ENCODE peak calls at places on chromosomes 12 and 14, in ten cellular contexts. X is caudate nucleus; O is stimulated activated CD8-positive, alpha-beta memory T cell treated with anti-CD3 and anti-CD28 coated beads, Interleukin-15, amount 100 ng/mL, for 1 hour; I is A549; R is activated CD8-positive, alpha-beta memory T cell treated with anti-CD3 and anti-CD28 coated beads for 48 hours; W is RKO; H is progenitor cell of endocrine pancreas; V is T-helper 1 cell; L is sciatic nerve; T is astrocyte of the cerebellum. K is an unnamed sample.

GRCh38 chr14:24565766-24566165 is 10.3 kb downstream of the CTSG start:
- DNase-seq in X (no peak), O (no peak), I (no peak), R (no peak), W (no peak), H (no peak), V (no peak), L (no peak), T (no peak), K (no peak)

GRCh38 chr14:54306806-54307205 is 90.0 kb upstream of the CDKN3 start:
- DNase-seq in X (no peak), O (no peak), I (no peak), R (no peak), W (no peak), H (no peak), V (no peak), L (no peak), T (no peak), K (no peak)

GRCh38 chr14:65356327-65356836 is 56.1 kb upstream of the FUT8 start:
- DNase-seq in X (peak; percentile 6), O (no peak), I (peak; percentile 41), R (no peak), W (peak; percentile 71), H (no peak), V (peak; percentile 45), L (no peak), T (peak; percentile 45), K (no peak)

GRCh38 chr12:80847575-80847974 is 90.2 kb downstream of the LIN7A start:
- DNase-seq in X (no peak), O (no peak), I (no peak), R (no peak), W (no peak), H (no peak), V (no peak), L (no peak), T (no peak), K (no peak)

GRCh38 chr14:99274346-99275221 is 2.6 kb upstream of the BCL11B start:
- DNase-seq in X (peak; percentile 76), O (no peak), I (peak; percentile 77), R (no peak), W (peak; percentile 81), H (peak; percentile 80), V (peak; percentile 76), L (peak; percentile 76), T (peak; percentile 57), K (peak; percentile 73)

GRCh38 chr12:74440469-74440868 is 97.2 kb upstream of the ATXN7L3B start:
- DNase-seq in X (no peak), O (no peak), I (no peak), R (no peak), W (no peak), H (no peak), V (no peak), L (no peak), T (no peak), K (no peak)

GRCh38 chr14:67265131-67265530 is 23.9 kb downstream of the PALS1 start:
- DNase-seq in X (no peak), O (no peak), I (no peak), R (no peak), W (no peak), H (no peak), V (no peak), L (no peak), T (no peak), K (no peak)

GRCh38 chr14:53807580-53807979 is 149.0 kb downstream of the BMP4 start:
- DNase-seq in X (no peak), O (no peak), I (no peak), R (no peak), W (no peak), H (no peak), V (no peak), L (no peak), T (no peak), K (no peak)

GRCh38 chr12:100329800-100330199 is 27.1 kb upstream of the SLC17A8 start:
- DNase-seq in X (no peak), O (no peak), I (no peak), R (no peak), W (no peak), H (no peak), V (no peak), L (no peak), T (no peak), K (no peak)

GRCh38 chr14:80678436-80678835 is 263.1 kb downstream of the CEP128 start:
- DNase-seq in X (no peak), O (no peak), I (no peak), R (no peak), W (no peak), H (no peak), V (no peak), L (no peak), T (no peak), K (no peak)

GRCh38 chr12:6372403-6373003 is 2.9 kb downstream of the SCNN1A start:
- DNase-seq in X (no peak), O (no peak), I (peak; percentile 81), R (no peak), W (peak; percentile 51), H (no peak), V (peak; percentile 42), L (no peak), T (peak; percentile 44), K (peak; percentile 76)

GRCh38 chr14:31760277-31760676 is 199.1 kb downstream of the NUBPL start:
- DNase-seq in X (no peak), O (no peak), I (no peak), R (no peak), W (no peak), H (no peak), V (no peak), L (no peak), T (no peak), K (no peak)

GRCh38 chr12:9925746-9926393 is 6.3 kb downstream of the CLEC2A start:
- DNase-seq in X (no peak), O (no peak), I (peak; percentile 18), R (no peak), W (peak; percentile 65), H (no peak), V (peak; percentile 44), L (no peak), T (peak; percentile 16), K (no peak)

GRCh38 chr12:53602176-53602942 is 23.8 kb downstream of the ATF7 start:
- DNase-seq in X (no peak), O (no peak), I (no peak), R (no peak), W (no peak), H (no peak), V (no peak), L (no peak), T (no peak), K (no peak)

GRCh38 chr12:86634706-86635410 is 378.7 kb upstream of the MGAT4C start:
- DNase-seq in X (no peak), O (no peak), I (no peak), R (no peak), W (no peak), H (no peak), V (no peak), L (no peak), T (no peak), K (no peak)

GRCh38 chr14:94699831-94700230 is 70.1 kb downstream of the GSC start:
- DNase-seq in X (no peak), O (no peak), I (no peak), R (no peak), W (no peak), H (no peak), V (no peak), L (no peak), T (no peak), K (no peak)

GRCh38 chr12:79706676-79707075 is 15.9 kb upstream of the PAWR start:
- DNase-seq in X (no peak), O (no peak), I (no peak), R (no peak), W (no peak), H (no peak), V (no peak), L (no peak), T (no peak), K (no peak)

GRCh38 chr12:48183091-48183875 is at the start of gene CCDC184:
- DNase-seq in X (peak; percentile 87), O (peak; percentile 54), I (peak; percentile 83), R (peak; percentile 27), W (no peak), H (peak; percentile 24), V (peak; percentile 82), L (peak; percentile 79), T (no peak), K (peak; percentile 65)

GRCh38 chr12:105267711-105268110 is 31.7 kb upstream of the APPL2 start:
- DNase-seq in X (no peak), O (no peak), I (no peak), R (no peak), W (no peak), H (no peak), V (no peak), L (no peak), T (no peak), K (no peak)

GRCh38 chr12:51187370-51187987 is 14.5 kb upstream of the TFCP2 start:
- DNase-seq in X (no peak), O (no peak), I (no peak), R (no peak), W (no peak), H (no peak), V (no peak), L (no peak), T (no peak), K (no peak)

GRCh38 chr14:103739793-103740501 is 24.3 kb downstream of the ZFYVE21 start:
- DNase-seq in X (no peak), O (no peak), I (no peak), R (no peak), W (no peak), H (no peak), V (no peak), L (peak; percentile 53), T (no peak), K (no peak)

GRCh38 chr12:113273053-113273725 is 51.9 kb downstream of the TPCN1 start:
- DNase-seq in X (no peak), O (no peak), I (no peak), R (no peak), W (no peak), H (no peak), V (no peak), L (no peak), T (no peak), K (no peak)

GRCh38 chr14:85702937-85703336 is 173.0 kb downstream of the FLRT2 start:
- DNase-seq in X (no peak), O (no peak), I (no peak), R (no peak), W (no peak), H (no peak), V (no peak), L (no peak), T (peak; percentile 6), K (no peak)

GRCh38 chr14:79270361-79270760 is 940.9 kb downstream of the DIO2 start:
- DNase-seq in X (no peak), O (no peak), I (no peak), R (no peak), W (no peak), H (no peak), V (no peak), L (no peak), T (no peak), K (no peak)

GRCh38 chr14:51806624-51807023 is 53.8 kb upstream of the GNG2 start:
- DNase-seq in X (no peak), O (no peak), I (no peak), R (no peak), W (no peak), H (no peak), V (no peak), L (no peak), T (no peak), K (no peak)

GRCh38 chr12:1398673-1399072 is 195.7 kb downstream of the FBXL14 start:
- DNase-seq in X (no peak), O (no peak), I (no peak), R (no peak), W (no peak), H (no peak), V (no peak), L (no peak), T (no peak), K (no peak)

GRCh38 chr12:11863478-11863906 is 207.2 kb upstream of the BCL2L14 start:
- DNase-seq in X (no peak), O (no peak), I (no peak), R (no peak), W (no peak), H (no peak), V (no peak), L (no peak), T (no peak), K (no peak)

GRCh38 chr12:101564912-101565311 is 29.9 kb upstream of the MYBPC1 start:
- DNase-seq in X (no peak), O (no peak), I (no peak), R (no peak), W (no peak), H (no peak), V (no peak), L (no peak), T (no peak), K (no peak)

K was measured in HuH-7.